ENCODE peak calls at places on chromosome 6, in four cellular contexts. O, A, C and X are unnamed samples.

GRCh38 chr6:41584668-41585205 is 38.6 kb downstream of the FOXP4 start:
- DNase-seq in O (no peak), A (no peak), C (no peak), X (no peak)

GRCh38 chr6:70874181-70874913 is 82.5 kb downstream of the B3GAT2 start:
- DNase-seq in O (no peak), A (no peak), C (no peak), X (no peak)

GRCh38 chr6:157574851-157575424 is 193.9 kb downstream of the ZDHHC14 start:
- DNase-seq in O (no peak), A (no peak), C (no peak), X (no peak)

GRCh38 chr6:12450446-12450845 is 160.3 kb downstream of the EDN1 start:
- DNase-seq in O (no peak), A (no peak), C (no peak), X (no peak)

GRCh38 chr6:25405442-25405841 is 126.3 kb downstream of the CARMIL1 start:
- DNase-seq in O (no peak), A (no peak), C (no peak), X (no peak)

GRCh38 chr6:101392561-101393230 is 812 bp upstream of the GRIK2 start:
- DNase-seq in O (no peak), A (no peak), C (no peak), X (no peak)

GRCh38 chr6:7728855-7729590 is 3.1 kb downstream of the BMP6 start:
- DNase-seq in O (no peak), A (no peak), C (no peak), X (no peak)

GRCh38 chr6:52904562-52905279 is 4.8 kb downstream of the GSTA3 start:
- DNase-seq in O (no peak), A (peak), C (peak), X (peak)

GRCh38 chr6:2028457-2029038 is 216.9 kb downstream of the GMDS start:
- DNase-seq in O (no peak), A (no peak), C (no peak), X (no peak)

GRCh38 chr6:112258636-112259336 is 4.4 kb upstream of the LAMA4 start:
- DNase-seq in O (no peak), A (no peak), C (no peak), X (no peak)

GRCh38 chr6:1283486-1283885 is 28.4 kb upstream of the FOXQ1 start:
- DNase-seq in O (no peak), A (no peak), C (no peak), X (no peak)

GRCh38 chr6:11525468-11526155 is 11.9 kb upstream of the TMEM170B start:
- DNase-seq in O (no peak), A (no peak), C (no peak), X (no peak)

GRCh38 chr6:157281570-157281969 is 41.7 kb downstream of the TMEM242 start:
- DNase-seq in O (no peak), A (peak), C (no peak), X (peak)

GRCh38 chr6:38997128-38997761 is 51.3 kb upstream of the GLP1R start:
- DNase-seq in O (peak), A (peak), C (peak), X (peak)

GRCh38 chr6:94045473-94045872 is 626.1 kb upstream of the EPHA7 start:
- DNase-seq in O (no peak), A (no peak), C (no peak), X (no peak)

GRCh38 chr6:154920502-154921200 is 74.5 kb upstream of the TIAM2 start:
- DNase-seq in O (no peak), A (no peak), C (no peak), X (no peak)

GRCh38 chr6:41716516-41717446 is 18.6 kb downstream of the TFEB start:
- DNase-seq in O (no peak), A (no peak), C (no peak), X (no peak)

GRCh38 chr6:81589465-81590313 is 162.8 kb downstream of the TENT5A start:
- DNase-seq in O (no peak), A (no peak), C (peak), X (no peak)

GRCh38 chr6:47439348-47439668 is 38.3 kb upstream of the CD2AP start:
- DNase-seq in O (no peak), A (no peak), C (no peak), X (no peak)

GRCh38 chr6:109083657-109084056 is 11.0 kb downstream of the SESN1 start:
- DNase-seq in O (no peak), A (no peak), C (no peak), X (no peak)

GRCh38 chr6:36515844-36516243 is 31.4 kb downstream of the STK38 start:
- DNase-seq in O (no peak), A (no peak), C (no peak), X (no peak)

GRCh38 chr6:11439017-11439420 is 98.5 kb upstream of the TMEM170B start:
- DNase-seq in O (no peak), A (no peak), C (no peak), X (no peak)

GRCh38 chr6:141313986-141314385 is 818.7 kb upstream of the GJE1 start:
- DNase-seq in O (no peak), A (no peak), C (peak), X (no peak)

GRCh38 chr6:12280458-12280857 is 9.7 kb upstream of the EDN1 start:
- DNase-seq in O (no peak), A (no peak), C (no peak), X (peak)

GRCh38 chr6:35804996-35805736 is at the start of gene LHFPL5:
- DNase-seq in O (peak), A (peak), C (peak), X (no peak)

DNA sequence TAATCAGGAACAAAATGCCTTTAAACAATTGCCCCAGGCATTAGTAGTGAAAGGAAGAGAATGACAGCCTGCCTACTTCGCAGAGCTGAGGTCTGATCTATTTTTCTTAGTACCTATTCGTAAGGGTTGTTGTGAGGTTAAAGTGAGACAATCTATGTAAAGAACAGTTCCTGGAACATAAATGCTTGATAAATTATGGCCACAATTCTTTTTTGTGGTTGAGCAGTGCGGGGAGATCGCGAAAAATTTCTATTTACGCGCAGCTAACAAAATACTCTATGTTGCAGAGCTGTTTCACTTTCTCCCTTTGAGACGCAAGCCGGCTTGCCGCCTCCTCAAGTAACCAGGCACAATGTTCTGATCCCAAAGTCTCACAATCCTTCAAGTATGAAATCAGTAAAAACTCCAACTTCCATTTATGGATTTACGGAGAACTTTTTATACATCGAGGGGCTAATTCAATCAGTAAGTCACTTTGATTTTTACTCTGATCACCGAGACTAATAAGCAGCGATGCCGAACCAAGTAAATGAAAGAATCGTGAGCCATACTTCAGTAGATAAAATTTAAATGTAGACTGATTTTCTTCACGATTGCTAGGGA is 839 bp upstream of the PNRC1 start:
- DNase-seq in O (no peak), A (no peak), C (no peak), X (no peak)
- TF ChIP-seq HDAC2 in O (no peak), A (no peak), C (no peak), X (no peak)

GRCh38 chr6:168994966-168995365 is 258.7 kb downstream of the THBS2 start:
- DNase-seq in O (no peak), A (no peak), C (no peak), X (no peak)
- TF ChIP-seq HDAC2 in O (no peak), A (no peak), C (no peak), X (no peak)

DNA sequence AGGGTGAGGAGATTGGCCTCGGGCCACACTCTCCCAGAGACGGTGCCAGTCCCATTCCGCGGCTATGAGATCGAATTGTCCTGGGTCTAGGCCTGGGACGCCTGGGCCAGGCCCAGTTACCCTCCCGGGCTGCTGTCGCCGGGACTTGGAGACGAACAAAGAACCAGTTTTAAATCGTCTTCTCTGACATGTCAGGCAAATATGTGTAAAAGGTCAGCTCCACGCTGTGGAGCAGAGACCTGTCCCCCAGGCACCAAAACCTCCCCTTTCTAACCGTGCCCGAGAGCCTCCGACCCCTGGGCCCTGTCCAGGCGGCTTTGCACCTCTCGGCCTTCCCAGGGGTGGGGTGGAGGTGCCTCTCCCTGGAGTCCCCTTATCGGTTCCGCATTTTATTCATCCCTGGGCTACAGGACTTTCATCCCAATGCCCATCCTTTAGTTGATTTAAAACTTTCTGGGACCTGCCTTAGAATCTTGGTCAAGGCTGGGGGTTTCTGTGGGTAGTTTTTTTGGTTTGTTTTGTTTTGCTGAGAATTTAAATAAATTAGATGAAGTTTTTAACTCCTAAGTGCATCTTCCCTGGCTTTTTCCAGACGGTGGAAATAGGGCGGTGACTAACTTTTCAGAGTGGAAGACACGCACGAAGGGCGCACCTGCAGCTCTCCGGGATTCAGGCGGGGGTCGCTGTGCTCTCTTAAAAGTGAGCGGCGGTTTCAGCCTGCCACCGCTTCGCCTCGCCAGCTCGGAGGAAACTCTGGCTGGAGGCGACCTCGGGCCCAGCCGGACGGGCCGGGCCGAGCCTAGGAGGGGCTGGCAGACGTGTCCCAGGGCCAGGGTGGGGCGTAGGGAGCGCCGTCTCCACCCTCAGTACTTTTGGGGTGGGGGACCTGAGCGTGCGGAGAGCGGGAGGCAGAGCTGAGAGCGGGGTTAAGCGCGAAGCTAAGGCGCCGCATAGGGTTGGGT is 6.0 kb upstream of the TFAP2A start:
- DNase-seq in O (no peak), A (no peak), C (no peak), X (no peak)
- TF ChIP-seq HDAC2 in O (no peak), A (no peak), C (no peak), X (no peak)

GRCh38 chr6:148441454-148441911 is 98.8 kb downstream of the SASH1 start:
- DNase-seq in O (no peak), A (no peak), C (peak), X (peak)
- TF ChIP-seq HDAC2 in O (no peak), A (no peak), C (no peak), X (no peak)

DNA sequence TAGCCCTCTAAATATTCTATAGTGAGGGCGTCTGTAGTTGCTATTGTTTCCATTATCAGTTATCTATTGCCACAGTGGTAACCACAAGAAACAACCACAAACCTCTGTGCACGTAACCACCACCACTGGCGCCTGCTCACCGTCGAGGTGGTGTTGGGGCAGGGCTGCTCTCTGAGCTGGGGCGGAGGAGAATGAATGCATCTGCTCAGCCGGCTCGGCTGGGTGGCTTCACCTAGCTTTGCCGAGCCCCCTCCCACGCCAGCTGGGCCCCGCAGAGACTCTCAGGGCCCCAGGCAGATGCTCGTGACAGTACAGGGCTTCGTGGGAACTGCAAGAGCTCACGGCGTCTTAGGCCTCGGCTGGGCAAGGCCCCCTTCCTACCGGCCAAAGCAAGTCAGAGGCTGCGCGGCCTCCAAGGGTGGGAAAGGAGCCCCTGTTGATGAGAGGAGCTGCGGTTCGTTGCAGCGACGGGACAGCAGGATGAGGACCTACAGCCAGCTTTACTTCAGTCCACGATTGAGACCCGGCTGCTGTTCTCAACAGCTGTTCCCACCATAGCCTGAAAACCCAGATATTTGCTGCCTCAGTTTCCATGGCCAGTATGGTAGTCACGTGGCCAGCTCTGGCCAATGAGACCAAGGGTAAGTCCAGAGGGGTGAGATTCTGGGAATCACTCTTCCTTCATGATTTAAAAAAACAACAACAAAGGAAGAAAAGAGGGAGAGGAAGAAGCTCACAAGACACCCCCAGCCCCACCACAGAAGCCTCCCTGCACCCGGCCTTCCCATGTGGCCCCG is 120.2 kb upstream of the AFDN start:
- DNase-seq in O (no peak), A (no peak), C (no peak), X (no peak)
- TF ChIP-seq HDAC2 in O (no peak), A (no peak), C (no peak), X (no peak)

GRCh38 chr6:32973934-32974333 is 5.5 kb downstream of the BRD2 start:
- DNase-seq in O (no peak), A (peak), C (no peak), X (peak)
- TF ChIP-seq HDAC2 in O (no peak), A (no peak), C (no peak), X (no peak)

DNA sequence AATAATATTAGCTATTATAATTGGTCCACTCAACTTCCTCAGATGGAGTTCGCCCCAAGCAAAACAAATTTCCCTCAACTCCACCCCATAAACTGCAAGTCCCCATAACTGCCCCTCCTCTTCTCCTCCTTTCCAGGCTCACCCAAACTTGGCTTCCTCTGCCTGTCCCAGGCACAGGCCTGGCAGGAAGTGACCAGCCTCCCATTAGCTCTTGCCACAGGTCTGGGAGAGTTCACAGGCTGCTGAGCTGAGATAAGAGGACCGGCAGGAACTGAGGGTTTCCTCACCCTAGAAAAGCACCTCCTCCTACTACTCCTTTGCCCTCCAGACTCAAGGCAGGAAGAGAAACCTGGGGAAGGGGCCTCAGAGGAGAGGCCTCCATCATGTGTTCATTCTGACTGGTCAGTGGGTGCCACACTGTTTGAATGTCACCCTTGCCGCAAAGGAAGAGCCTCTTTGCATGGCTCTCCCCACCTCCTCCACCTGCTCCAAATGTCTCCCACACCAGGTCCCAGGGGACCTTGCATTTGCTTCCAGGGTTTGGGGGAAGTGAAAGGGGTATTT is 24.5 kb upstream of the SMIM29 start:
- DNase-seq in O (no peak), A (peak), C (peak), X (no peak)
- TF ChIP-seq HDAC2 in O (no peak), A (peak), C (no peak), X (no peak)